ENCODE peak calls at places on chromosome 16, in eight cellular contexts. C is body of pancreas; X is CD8-positive, alpha-beta memory T cell; R is HCT116; B is cardiac muscle cell; H is CD4-positive, alpha-beta T cell; V is aorta; E is Peyer's patch. O is an unnamed sample.

GRCh38 chr16:70267516-70267915 is 15.8 kb upstream of the EXOSC6 start:
- DNase-seq in C (peak; percentile 28), X (no peak), E (peak; percentile 51), H (no peak), V (no peak), R (peak; percentile 18), B (peak; percentile 55), O (peak; percentile 22)

GRCh38 chr16:48054881-48055601 is 100.8 kb downstream of the ABCC12 start:
- DNase-seq in C (peak; percentile 46), H (no peak), B (peak; percentile 48), X (no peak), E (peak; percentile 48), V (no peak), R (peak; percentile 35), O (peak; percentile 40)

GRCh38 chr16:72637306-72637705 is 410.6 kb downstream of the ZFHX3 start:
- DNase-seq in E (no peak), H (no peak), R (no peak), X (no peak), V (no peak), B (no peak), C (no peak), O (peak; percentile 64)

GRCh38 chr16:54094641-54095040 is 191.9 kb downstream of the IRX3 start:
- DNase-seq in V (no peak), X (no peak), E (no peak), R (no peak), C (no peak), H (no peak), B (no peak), O (no peak)

GRCh38 chr16:28981517-28981916 is 3.3 kb upstream of the LAT start:
- DNase-seq in R (no peak), X (no peak), V (no peak), H (no peak), C (no peak), B (no peak), E (no peak), O (no peak)

GRCh38 chr16:85207357-85207921 is 95.2 kb upstream of the CIBAR2 start:
- DNase-seq in E (no peak), X (no peak), H (no peak), C (no peak), B (peak; percentile 54), R (no peak), V (no peak), O (peak; percentile 60)

GRCh38 chr16:11315499-11315898 is 29.8 kb upstream of the RMI2 start:
- DNase-seq in E (no peak), V (no peak), C (no peak), R (no peak), X (no peak), H (no peak), B (no peak), O (peak; percentile 45)

GRCh38 chr16:10386517-10387377 is 886 bp downstream of the ATF7IP2 start:
- DNase-seq in H (no peak), X (no peak), B (no peak), E (no peak), C (no peak), V (no peak), R (no peak), O (no peak)

GRCh38 chr16:16096161-16096857 is 127.0 kb downstream of the ABCC6 start:
- DNase-seq in C (peak; percentile 43), R (no peak), E (peak; percentile 53), X (no peak), H (no peak), B (no peak), V (peak; percentile 87), O (peak; percentile 44)

GRCh38 chr16:29641561-29641960 is 21.5 kb upstream of the SPN start:
- DNase-seq in E (no peak), B (no peak), V (no peak), C (no peak), H (no peak), R (no peak), X (no peak), O (no peak)

GRCh38 chr16:1137604-1138003 is 15.3 kb upstream of the CACNA1H start:
- DNase-seq in H (no peak), X (no peak), B (no peak), C (peak; percentile 32), V (no peak), R (no peak), E (no peak), O (peak; percentile 25)

GRCh38 chr16:4846503-4846900 is 586 bp downstream of the GLYR1 start:
- DNase-seq in V (peak; percentile 87), C (peak; percentile 71), X (peak; percentile 10), R (no peak), H (peak; percentile 7), B (peak; percentile 68), E (peak; percentile 72), O (peak; percentile 64)

GRCh38 chr16:15694499-15694898 is 44.5 kb downstream of the NDE1 start:
- DNase-seq in X (no peak), H (no peak), E (no peak), C (no peak), V (no peak), B (no peak), R (no peak), O (no peak)

GRCh38 chr16:63530974-63531373 is 1494.7 kb upstream of the CDH8 start:
- DNase-seq in H (no peak), B (peak; percentile 1), X (no peak), C (no peak), E (no peak), R (no peak), V (no peak), O (no peak)

GRCh38 chr16:1960665-1961630 is 1.6 kb downstream of the NDUFB10 start:
- DNase-seq in C (no peak), E (no peak), V (no peak), X (no peak), R (peak; percentile 64), B (no peak), H (no peak), O (no peak)

GRCh38 chr16:27712251-27712711 is 162.3 kb downstream of the KATNIP start:
- DNase-seq in E (no peak), C (no peak), R (no peak), B (no peak), X (no peak), H (no peak), V (peak; percentile 62), O (no peak)

GRCh38 chr16:71426069-71426879 is 15.6 kb downstream of the TLE7 start:
- DNase-seq in V (peak; percentile 10), X (no peak), E (peak; percentile 72), B (peak; percentile 56), R (peak; percentile 95), H (no peak), C (peak; percentile 76), O (peak; percentile 94)

GRCh38 chr16:5045499-5046115 is 11.9 kb upstream of the NAGPA start:
- DNase-seq in R (no peak), C (no peak), X (no peak), V (peak; percentile 50), B (no peak), E (no peak), H (no peak), O (no peak)

GRCh38 chr16:58198022-58198683 is at the start of gene CSNK2A2:
- DNase-seq in R (peak; percentile 32), E (peak; percentile 82), C (peak; percentile 78), B (peak; percentile 90), V (peak; percentile 90), H (peak; percentile 51), X (peak; percentile 65), O (peak; percentile 36)

GRCh38 chr16:86914850-86915717 is 336.7 kb downstream of the FOXL1 start:
- DNase-seq in C (no peak), V (no peak), E (no peak), H (no peak), R (no peak), B (no peak), X (no peak), O (no peak)

DNA sequence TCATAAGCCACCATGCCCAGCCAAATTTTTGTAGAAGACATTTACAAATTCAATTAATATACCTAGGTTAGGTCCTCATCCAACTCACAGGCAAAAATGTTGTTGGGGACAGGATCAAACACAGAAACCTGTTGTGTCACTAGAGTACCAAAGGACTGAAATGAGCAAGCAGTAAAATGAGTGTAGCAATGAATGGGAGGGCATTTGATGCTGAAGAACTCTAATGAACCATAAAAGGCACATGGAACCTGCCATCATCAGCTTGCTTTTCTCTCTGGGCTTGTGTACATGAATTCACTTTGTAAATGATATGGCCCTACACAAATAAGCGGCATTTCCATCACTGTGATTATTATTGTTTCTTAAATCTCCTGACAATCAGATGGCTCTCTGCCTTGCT is 17.8 kb downstream of the USP31 start:
- DNase-seq in E (no peak), R (no peak), C (no peak), X (no peak), B (no peak), H (no peak), V (no peak), O (no peak)
- H3K27ac ChIP-seq in E (peak overlapping the region; percentile 64), R (no peak overlapping the region), C (no peak overlapping the region), X (no peak overlapping the region), B (no peak overlapping the region), H (no peak overlapping the region), V (peak overlapping the region; percentile 82), O (no peak overlapping the region)

DNA sequence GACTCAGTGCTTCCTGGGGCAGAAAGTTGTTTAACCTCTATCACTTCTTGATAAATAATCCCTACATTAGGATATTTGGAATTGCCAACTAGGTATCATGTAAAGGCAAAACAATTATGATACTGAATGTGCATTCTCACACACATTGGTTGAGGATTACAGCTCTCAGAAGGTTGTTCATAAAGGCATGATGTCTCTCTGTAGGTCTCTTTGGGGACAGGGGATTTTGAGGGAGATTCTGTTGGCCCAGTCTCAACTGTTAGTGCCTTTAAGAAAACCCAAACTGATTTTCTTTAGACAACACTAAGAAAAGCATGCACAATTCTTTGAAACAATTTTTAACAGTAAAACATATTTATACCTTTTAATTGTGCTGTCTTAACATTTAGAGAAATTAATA is 56.5 kb downstream of the GNAO1 start:
- DNase-seq in V (no peak), C (no peak), R (no peak), E (no peak), X (no peak), H (no peak), B (no peak), O (no peak)
- H3K27ac ChIP-seq in V (no peak overlapping the region), C (no peak overlapping the region), R (no peak overlapping the region), E (no peak overlapping the region), X (no peak overlapping the region), H (no peak overlapping the region), B (peak overlapping the region; percentile 39), O (no peak overlapping the region)

DNA sequence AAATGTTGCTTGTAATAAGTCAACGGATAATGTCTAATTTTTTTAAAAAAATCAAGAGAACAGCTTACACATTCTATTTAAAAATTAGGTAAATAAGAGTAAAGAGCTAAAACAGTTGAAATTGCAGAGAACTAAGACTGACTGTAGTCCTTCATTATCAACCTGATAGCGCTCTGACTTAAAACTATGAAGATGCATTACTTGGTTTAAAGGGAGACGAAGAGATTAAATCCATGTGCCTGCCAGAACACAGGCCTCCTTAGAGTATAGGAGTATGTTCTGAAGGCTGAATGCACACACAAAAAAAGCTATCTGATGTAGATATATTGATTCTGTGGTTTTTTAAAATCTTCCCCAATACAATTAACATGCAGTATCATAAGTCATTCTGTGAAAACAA is 28.5 kb downstream of the GLG1 start:
- DNase-seq in E (no peak), C (no peak), B (no peak), R (peak; percentile 46), H (no peak), V (no peak), X (no peak), O (no peak)
- H3K27ac ChIP-seq in E (no peak overlapping the region), C (no peak overlapping the region), B (no peak overlapping the region), R (peak overlapping the region; percentile 84), H (no peak overlapping the region), V (no peak overlapping the region), X (no peak overlapping the region), O (no peak overlapping the region)

DNA sequence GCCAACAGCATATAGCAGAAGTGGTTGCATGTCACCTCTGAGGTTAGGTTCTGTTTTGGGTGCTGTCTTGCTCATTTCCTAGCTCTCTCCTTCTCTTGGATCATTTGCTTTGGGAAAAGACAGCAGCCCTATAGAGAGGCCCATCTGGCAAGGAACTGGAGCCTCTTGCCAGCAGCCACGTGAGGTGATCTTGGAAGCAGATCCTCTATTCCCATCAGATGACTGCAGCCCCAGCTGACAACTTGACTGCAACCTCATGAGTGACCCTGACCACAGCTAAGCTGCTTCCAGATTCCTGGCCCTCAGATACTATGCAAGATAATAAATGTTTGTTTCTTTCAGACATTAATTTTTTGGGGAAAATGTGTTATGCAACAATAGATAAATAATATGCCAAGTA is 213.3 kb upstream of the HS3ST4 start:
- DNase-seq in X (no peak), V (no peak), H (no peak), B (no peak), C (no peak), E (no peak), R (no peak), O (no peak)
- H3K27ac ChIP-seq in X (no peak overlapping the region), V (no peak overlapping the region), H (no peak overlapping the region), B (no peak overlapping the region), C (no peak overlapping the region), E (no peak overlapping the region), R (no peak overlapping the region), O (no peak overlapping the region)

O was measured in brain microvascular endothelial cell.